ENCODE peak calls at places on chromosomes 12 and 14, in five cellular contexts. One of them, this sample, is unnamed.

GRCh38 chr14:24395609-24396580 is 2.9 kb upstream of the NYNRIN start:
- DNase-seq in HepG2: no peak
- DNase-seq in H1: no peak
- DNase-seq in K562: no peak
- DNase-seq in A549: no peak
- DNase-seq in this sample: no peak

GRCh38 chr14:96105921-96106441 is 66.8 kb downstream of the C14orf132 start:
- DNase-seq in HepG2: no peak
- DNase-seq in H1: no peak
- DNase-seq in A549: no peak
- DNase-seq in K562: no peak
- DNase-seq in this sample: no peak

GRCh38 chr14:102723650-102724049 is 53.6 kb upstream of the TRAF3 start:
- DNase-seq in HepG2: no peak
- DNase-seq in A549: no peak
- DNase-seq in K562: no peak
- DNase-seq in H1: no peak
- DNase-seq in this sample: no peak

GRCh38 chr12:74539765-74540526 is 2.3 kb downstream of the ATXN7L3B start:
- DNase-seq in HepG2: no peak
- DNase-seq in A549: no peak
- DNase-seq in H1: no peak
- DNase-seq in K562: peak
- DNase-seq in this sample: no peak

GRCh38 chr14:39376671-39377403 is 55.4 kb downstream of the FBXO33 start:
- DNase-seq in H1: no peak
- DNase-seq in HepG2: peak
- DNase-seq in A549: peak
- DNase-seq in K562: no peak
- DNase-seq in this sample: no peak

GRCh38 chr12:94167071-94167806 is 18.9 kb downstream of the PLXNC1 start:
- DNase-seq in H1: no peak
- DNase-seq in A549: no peak
- DNase-seq in HepG2: no peak
- DNase-seq in K562: no peak
- DNase-seq in this sample: no peak

GRCh38 chr12:5915511-5915910 is 29.5 kb downstream of the ANO2 start:
- DNase-seq in A549: no peak
- DNase-seq in K562: no peak
- DNase-seq in HepG2: no peak
- DNase-seq in H1: no peak
- DNase-seq in this sample: no peak

GRCh38 chr14:60344751-60345150 is 95.7 kb downstream of the PPM1A start:
- DNase-seq in HepG2: no peak
- DNase-seq in K562: no peak
- DNase-seq in A549: no peak
- DNase-seq in H1: no peak
- DNase-seq in this sample: no peak

GRCh38 chr12:98439471-98440164 is 75.8 kb upstream of the TMPO start:
- DNase-seq in K562: no peak
- DNase-seq in HepG2: no peak
- DNase-seq in H1: no peak
- DNase-seq in A549: no peak
- DNase-seq in this sample: no peak

GRCh38 chr12:54357802-54358619 is 6.3 kb downstream of the GPR84 start:
- DNase-seq in H1: no peak
- DNase-seq in K562: peak
- DNase-seq in HepG2: no peak
- DNase-seq in A549: no peak
- DNase-seq in this sample: peak

GRCh38 chr12:39105111-39105510 is 199.7 kb upstream of the CPNE8 start:
- DNase-seq in K562: no peak
- DNase-seq in HepG2: no peak
- DNase-seq in A549: no peak
- DNase-seq in H1: no peak
- DNase-seq in this sample: no peak

GRCh38 chr12:98185606-98186005 is 329.8 kb upstream of the TMPO start:
- DNase-seq in A549: no peak
- DNase-seq in H1: no peak
- DNase-seq in HepG2: no peak
- DNase-seq in K562: no peak
- DNase-seq in this sample: no peak

GRCh38 chr12:52903855-52904508 is 894 bp downstream of the KRT8 start:
- DNase-seq in HepG2: peak
- DNase-seq in H1: no peak
- DNase-seq in K562: peak
- DNase-seq in A549: peak
- DNase-seq in this sample: peak

GRCh38 chr12:3752741-3753486 is at the start of gene CRACR2A:
- DNase-seq in HepG2: no peak
- DNase-seq in H1: peak
- DNase-seq in K562: peak
- DNase-seq in A549: peak
- DNase-seq in this sample: peak

GRCh38 chr12:130121246-130122005 is 40.8 kb upstream of the FZD10 start:
- DNase-seq in HepG2: no peak
- DNase-seq in A549: no peak
- DNase-seq in H1: no peak
- DNase-seq in K562: no peak
- DNase-seq in this sample: no peak

GRCh38 chr12:6430124-6430989 is 14.4 kb upstream of the CD27 start:
- DNase-seq in HepG2: peak
- DNase-seq in H1: no peak
- DNase-seq in K562: peak
- DNase-seq in A549: peak
- DNase-seq in this sample: no peak

GRCh38 chr12:49232940-49233841 is 31.7 kb upstream of the TUBA1C start:
- DNase-seq in HepG2: peak
- DNase-seq in K562: peak
- DNase-seq in H1: no peak
- DNase-seq in A549: no peak
- DNase-seq in this sample: no peak

GRCh38 chr14:90553921-90554336 is 157.1 kb downstream of the CALM1 start:
- DNase-seq in A549: no peak
- DNase-seq in H1: no peak
- DNase-seq in HepG2: no peak
- DNase-seq in K562: no peak
- DNase-seq in this sample: no peak

GRCh38 chr12:22670762-22671161 is 45.8 kb downstream of the ETNK1 start:
- DNase-seq in HepG2: no peak
- DNase-seq in H1: no peak
- DNase-seq in A549: no peak
- DNase-seq in K562: no peak
- DNase-seq in this sample: no peak

GRCh38 chr12:114041590-114041989 is 75.5 kb upstream of the RBM19 start:
- DNase-seq in H1: no peak
- DNase-seq in HepG2: no peak
- DNase-seq in K562: no peak
- DNase-seq in A549: no peak
- DNase-seq in this sample: no peak

GRCh38 chr12:48985475-48985897 is 7.4 kb downstream of the WNT1 start:
- DNase-seq in K562: no peak
- DNase-seq in A549: no peak
- DNase-seq in H1: no peak
- DNase-seq in HepG2: no peak
- DNase-seq in this sample: no peak

GRCh38 chr14:36805116-36805515 is 143.5 kb downstream of the PAX9 start:
- DNase-seq in HepG2: no peak
- DNase-seq in A549: no peak
- DNase-seq in H1: no peak
- DNase-seq in K562: no peak
- DNase-seq in this sample: no peak

GRCh38 chr12:75820848-75821578 is 210.6 kb downstream of the PHLDA1 start:
- DNase-seq in A549: peak
- DNase-seq in K562: no peak
- DNase-seq in HepG2: no peak
- DNase-seq in H1: no peak
- DNase-seq in this sample: no peak

GRCh38 chr12:104737682-104738370 is 220.3 kb downstream of the SLC41A2 start:
- DNase-seq in H1: no peak
- DNase-seq in A549: no peak
- DNase-seq in K562: no peak
- DNase-seq in HepG2: no peak
- DNase-seq in this sample: no peak

GRCh38 chr14:71021347-71022014 is 114.2 kb downstream of the PCNX1 start:
- DNase-seq in A549: peak
- DNase-seq in K562: no peak
- DNase-seq in HepG2: no peak
- DNase-seq in H1: no peak
- DNase-seq in this sample: no peak

GRCh38 chr14:61033851-61034250 is 52.8 kb downstream of the SLC38A6 start:
- DNase-seq in H1: no peak
- DNase-seq in A549: no peak
- DNase-seq in K562: no peak
- DNase-seq in HepG2: no peak
- DNase-seq in this sample: no peak

DNA sequence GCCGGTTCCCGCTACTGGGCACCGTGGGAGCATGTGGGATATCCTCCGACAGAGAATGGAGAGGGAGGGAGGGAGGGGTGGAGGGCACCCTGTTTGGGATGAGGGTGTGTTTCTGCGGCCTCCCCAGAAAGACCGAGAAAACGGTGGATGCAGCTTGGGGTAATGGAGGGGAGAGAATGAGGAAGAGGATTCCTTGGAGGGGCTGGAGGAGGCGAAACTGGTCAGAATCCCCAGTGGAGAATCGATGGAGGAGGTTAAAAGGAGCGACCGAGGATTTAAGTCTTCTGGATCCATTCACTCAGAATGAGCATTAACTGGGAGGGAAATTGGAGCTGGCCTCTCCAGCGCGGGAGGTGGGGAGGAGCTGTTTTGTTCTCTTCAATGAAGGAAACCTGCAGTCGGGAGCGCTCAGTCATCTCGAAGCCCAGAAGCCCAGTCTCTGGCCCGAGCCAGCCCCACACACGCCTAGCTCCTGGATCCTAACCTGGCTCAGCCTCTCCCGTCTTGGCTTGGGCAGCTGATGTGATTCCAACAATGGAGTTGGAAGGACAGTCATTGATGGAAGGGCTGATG is 583 bp downstream of the ARG2 start:
- DNase-seq in HepG2: no peak
- DNase-seq in K562: peak
- DNase-seq in H1: no peak
- DNase-seq in A549: no peak
- DNase-seq in this sample: no peak
- TF ChIP-seq RAD21 in HepG2: no peak
- TF ChIP-seq RAD21 in K562: no peak
- TF ChIP-seq RAD21 in H1: no peak
- TF ChIP-seq RAD21 in A549: no peak
- TF ChIP-seq RAD21 in this sample: no peak

GRCh38 chr12:12072064-12072760 is 1.5 kb downstream of the BCL2L14 start:
- DNase-seq in A549: no peak
- DNase-seq in K562: no peak
- DNase-seq in HepG2: peak
- DNase-seq in H1: no peak
- DNase-seq in this sample: peak
- TF ChIP-seq KDM1A in A549: no peak
- TF ChIP-seq KDM1A in K562: no peak
- TF ChIP-seq KDM1A in HepG2: no peak
- TF ChIP-seq KDM1A in H1: no peak
- TF ChIP-seq KDM1A in this sample: no peak

DNA sequence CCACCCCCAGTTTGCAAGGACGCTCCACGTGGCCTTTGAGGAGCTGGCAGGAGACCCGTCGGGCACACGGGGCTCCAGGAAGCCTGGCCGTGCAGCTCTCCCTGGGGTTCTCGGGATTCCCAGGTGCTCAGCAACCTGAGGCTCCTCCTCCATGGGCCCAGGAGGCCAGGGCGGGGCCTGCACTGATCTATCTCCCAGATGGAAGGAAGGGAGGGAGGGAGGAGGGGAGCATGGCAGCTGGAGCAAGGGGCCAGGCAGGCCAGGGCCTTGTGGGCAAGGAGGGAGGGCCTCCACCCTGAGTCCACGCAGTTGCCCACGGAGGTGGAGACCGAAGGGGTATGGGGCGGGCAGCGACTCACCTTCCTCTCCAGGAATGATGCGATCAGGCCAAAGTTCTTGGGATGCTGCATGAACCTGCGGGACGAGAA is 127.3 kb downstream of the RFLNA start:
- DNase-seq in K562: peak
- DNase-seq in H1: no peak
- DNase-seq in A549: peak
- DNase-seq in HepG2: no peak
- DNase-seq in this sample: no peak
- TF ChIP-seq RAD21 in K562: no peak
- TF ChIP-seq RAD21 in H1: no peak
- TF ChIP-seq RAD21 in A549: no peak
- TF ChIP-seq RAD21 in HepG2: no peak
- TF ChIP-seq RAD21 in this sample: no peak

GRCh38 chr14:56299306-56299984 is 181.2 kb downstream of the PELI2 start:
- DNase-seq in HepG2: no peak
- DNase-seq in K562: no peak
- DNase-seq in H1: no peak
- DNase-seq in A549: no peak
- DNase-seq in this sample: no peak
- TF ChIP-seq KDM1A in HepG2: no peak
- TF ChIP-seq KDM1A in K562: no peak
- TF ChIP-seq KDM1A in H1: no peak
- TF ChIP-seq KDM1A in A549: no peak
- TF ChIP-seq KDM1A in this sample: no peak

DNA sequence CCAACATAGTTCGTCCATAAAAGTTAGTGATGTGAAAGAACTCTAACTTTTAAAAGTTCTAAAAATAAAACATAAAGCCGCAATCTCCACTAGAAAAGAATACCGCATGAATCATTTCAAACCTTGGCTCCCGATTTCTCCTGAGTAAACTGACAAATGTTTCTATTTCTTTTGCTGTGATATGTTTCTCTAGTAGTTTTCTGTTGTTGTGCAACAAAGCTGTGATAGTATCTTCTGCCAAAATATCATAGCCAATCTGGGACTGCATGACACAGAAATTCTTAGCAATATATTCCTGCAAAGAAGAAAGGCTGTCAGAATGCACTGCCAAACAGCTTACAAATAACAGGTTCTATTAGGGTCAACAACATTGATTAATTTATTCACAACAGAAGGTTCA is 174.0 kb downstream of the ITPR2 start:
- DNase-seq in HepG2: no peak
- DNase-seq in H1: no peak
- DNase-seq in A549: no peak
- DNase-seq in K562: no peak
- DNase-seq in this sample: no peak
- TF ChIP-seq RAD21 in HepG2: no peak
- TF ChIP-seq RAD21 in H1: no peak
- TF ChIP-seq RAD21 in A549: no peak
- TF ChIP-seq RAD21 in K562: no peak
- TF ChIP-seq RAD21 in this sample: no peak

GRCh38 chr14:74459289-74459946 is 33.4 kb upstream of the SYNDIG1L start:
- DNase-seq in HepG2: peak
- DNase-seq in K562: peak
- DNase-seq in H1: peak
- DNase-seq in A549: peak
- DNase-seq in this sample: no peak
- TF ChIP-seq KDM1A in HepG2: no peak
- TF ChIP-seq KDM1A in K562: no peak
- TF ChIP-seq KDM1A in H1: no peak
- TF ChIP-seq KDM1A in A549: no peak
- TF ChIP-seq KDM1A in this sample: no peak